ENCODE peak calls at places on chromosomes 7 and 10, in eight cellular contexts. R is HCT116, U is testis, Y is AG10803, X is endothelial cell, B is fibroblast of the aortic adventitia, G is natural killer cell, J is transverse colon. N is an unnamed sample.

GRCh38 chr10:28327494-28327886 is 24.6 kb upstream of the MPP7 start:
- DNase-seq in R (no peak), U (no peak), Y (peak; percentile 35), X (no peak), B (peak; percentile 27), G (no peak), J (no peak), N (no peak)

GRCh38 chr7:42976371-42976770 is 44.2 kb downstream of the MRPL32 start:
- DNase-seq in R (no peak), U (no peak), Y (no peak), X (no peak), B (no peak), G (no peak), J (no peak), N (no peak)

GRCh38 chr7:19939746-19940145 is 166.3 kb upstream of the TMEM196 start:
- DNase-seq in R (no peak), U (no peak), Y (peak; percentile 82), X (no peak), B (peak; percentile 84), G (no peak), J (no peak), N (no peak)

GRCh38 chr10:22712246-22712958 is 2.0 kb downstream of the PIP4K2A start:
- DNase-seq in R (no peak), U (no peak), Y (peak; percentile 60), X (no peak), B (peak; percentile 69), G (no peak), J (no peak), N (no peak)

GRCh38 chr7:32427769-32428291 is 62.4 kb downstream of the LSM5 start:
- DNase-seq in R (peak; percentile 21), U (peak; percentile 81), Y (peak; percentile 68), X (peak; percentile 96), B (peak; percentile 77), G (peak; percentile 50), J (peak; percentile 19), N (no peak)

GRCh38 chr7:150610193-150610592 is 22.0 kb downstream of the GIMAP6 start:
- DNase-seq in R (no peak), U (no peak), Y (no peak), X (no peak), B (no peak), G (no peak), J (no peak), N (no peak)

GRCh38 chr7:134723904-134724303 is 55.5 kb upstream of the CALD1 start:
- DNase-seq in R (no peak), U (peak; percentile 38), Y (no peak), X (no peak), B (no peak), G (no peak), J (no peak), N (no peak)

GRCh38 chr10:75525646-75526045 is 94.2 kb downstream of the LRMDA start:
- DNase-seq in R (no peak), U (no peak), Y (peak; percentile 23), X (no peak), B (no peak), G (no peak), J (no peak), N (no peak)

GRCh38 chr7:1542841-1543747 is 12.6 kb downstream of the MAFK start:
- DNase-seq in R (no peak), U (no peak), Y (no peak), X (no peak), B (no peak), G (no peak), J (no peak), N (peak; percentile 45)

GRCh38 chr10:33559105-33559504 is 224.6 kb upstream of the NRP1 start:
- DNase-seq in R (no peak), U (no peak), Y (peak; percentile 88), X (no peak), B (peak; percentile 97), G (no peak), J (no peak), N (no peak)

GRCh38 chr7:2589341-2589740 is 30.6 kb downstream of the IQCE start:
- DNase-seq in R (no peak), U (no peak), Y (no peak), X (no peak), B (no peak), G (no peak), J (no peak), N (no peak)

GRCh38 chr10:78438094-78438906 is 404.6 kb downstream of the RPS24 start:
- DNase-seq in R (no peak), U (no peak), Y (no peak), X (no peak), B (no peak), G (no peak), J (no peak), N (no peak)
- TF ChIP-seq CTCF in R (peak; percentile 24), U (no peak), Y (no peak), X (no peak), B (peak; percentile 5), G (no peak), J (no peak), N (no peak)

GRCh38 chr7:21884496-21884895 is 61.2 kb downstream of the CDCA7L start:
- DNase-seq in R (no peak), U (no peak), Y (no peak), X (no peak), B (no peak), G (no peak), J (no peak), N (no peak)
- TF ChIP-seq CTCF in R (no peak), U (no peak), Y (no peak), X (no peak), B (no peak), G (no peak), J (no peak), N (no peak)

GRCh38 chr10:73553726-73554125 is 37.4 kb downstream of the USP54 start:
- DNase-seq in R (no peak), U (no peak), Y (no peak), X (no peak), B (no peak), G (no peak), J (no peak), N (no peak)

GRCh38 chr10:73554729-73555128 is 36.4 kb downstream of the USP54 start:
- DNase-seq in R (no peak), U (no peak), Y (no peak), X (no peak), B (no peak), G (no peak), J (no peak), N (no peak)

GRCh38 chr10:73553316-73553715 is 37.8 kb downstream of the USP54 start:
- DNase-seq in R (no peak), U (peak; percentile 73), Y (no peak), X (no peak), B (no peak), G (no peak), J (no peak), N (no peak)

GRCh38 chr10:73552819-73553218 is 38.3 kb downstream of the USP54 start:
- DNase-seq in R (no peak), U (no peak), Y (no peak), X (no peak), B (no peak), G (no peak), J (no peak), N (no peak)

GRCh38 chr10:73556855-73557254 is 34.3 kb downstream of the USP54 start:
- DNase-seq in R (no peak), U (no peak), Y (no peak), X (no peak), B (no peak), G (no peak), J (no peak), N (no peak)
- TF ChIP-seq CTCF in R (no peak), U (no peak), Y (no peak), X (no peak), B (no peak), G (no peak), J (no peak), N (no peak)

DNA sequence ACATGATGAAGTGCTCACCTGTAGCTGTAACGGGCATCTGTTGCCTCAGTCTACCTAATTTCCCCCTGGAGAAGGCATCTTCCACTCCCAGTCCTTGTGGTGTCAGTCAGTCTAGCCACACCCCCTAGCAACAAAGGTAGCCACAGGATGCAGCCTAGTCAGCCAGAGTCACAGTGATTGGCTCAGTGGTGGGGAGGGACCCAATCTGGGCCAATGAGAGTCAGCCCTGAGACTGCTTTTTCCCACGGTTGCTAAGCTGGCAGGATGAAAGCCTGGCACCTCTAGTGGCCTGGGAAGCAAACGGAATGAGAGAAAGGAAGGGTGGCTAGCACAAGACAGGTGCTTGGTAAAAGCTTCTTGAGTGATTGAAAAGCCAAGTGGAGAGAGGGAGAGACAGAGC is 118.6 kb downstream of the SH3PXD2A start:
- DNase-seq in R (peak; percentile 77), U (peak; percentile 28), Y (no peak), X (no peak), B (no peak), G (no peak), J (no peak), N (no peak)
- TF ChIP-seq CTCF in R (peak; percentile 58), U (no peak), Y (no peak), X (no peak), B (no peak), G (no peak), J (no peak), N (no peak)

GRCh38 chr10:100930368-100930767 is 17.6 kb downstream of the SLF2 start:
- DNase-seq in R (no peak), U (no peak), Y (no peak), X (no peak), B (no peak), G (no peak), J (no peak), N (no peak)
- TF ChIP-seq CTCF in R (peak; percentile 38), U (no peak), Y (no peak), X (no peak), B (no peak), G (no peak), J (no peak), N (no peak)

DNA sequence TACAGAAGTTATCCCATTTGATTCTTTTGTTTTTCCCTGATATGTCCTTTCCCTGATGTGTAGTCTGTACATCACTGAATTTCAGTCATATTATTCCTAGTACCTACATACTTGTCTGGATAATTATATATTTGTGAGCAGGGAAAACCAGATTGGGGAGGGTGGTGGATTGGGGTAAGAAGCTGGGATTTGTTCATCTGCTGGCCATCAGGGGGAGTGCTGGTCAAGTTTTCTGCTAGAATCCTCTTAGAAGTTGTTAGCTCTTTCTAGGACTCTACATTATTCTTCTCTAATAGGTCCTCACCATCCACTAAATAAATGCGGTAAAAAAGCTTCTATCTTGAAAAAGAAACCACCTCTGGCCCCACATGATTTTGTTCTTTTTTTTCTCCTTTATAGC is 232.7 kb upstream of the TAC1 start:
- DNase-seq in R (peak; percentile 29), U (peak; percentile 37), Y (peak; percentile 3), X (peak; percentile 42), B (peak; percentile 2), G (no peak), J (peak; percentile 41), N (no peak)
- TF ChIP-seq CTCF in R (peak; percentile 59), U (peak; percentile 34), Y (no peak), X (peak; percentile 46), B (peak; percentile 10), G (no peak), J (peak; percentile 27), N (no peak)

DNA sequence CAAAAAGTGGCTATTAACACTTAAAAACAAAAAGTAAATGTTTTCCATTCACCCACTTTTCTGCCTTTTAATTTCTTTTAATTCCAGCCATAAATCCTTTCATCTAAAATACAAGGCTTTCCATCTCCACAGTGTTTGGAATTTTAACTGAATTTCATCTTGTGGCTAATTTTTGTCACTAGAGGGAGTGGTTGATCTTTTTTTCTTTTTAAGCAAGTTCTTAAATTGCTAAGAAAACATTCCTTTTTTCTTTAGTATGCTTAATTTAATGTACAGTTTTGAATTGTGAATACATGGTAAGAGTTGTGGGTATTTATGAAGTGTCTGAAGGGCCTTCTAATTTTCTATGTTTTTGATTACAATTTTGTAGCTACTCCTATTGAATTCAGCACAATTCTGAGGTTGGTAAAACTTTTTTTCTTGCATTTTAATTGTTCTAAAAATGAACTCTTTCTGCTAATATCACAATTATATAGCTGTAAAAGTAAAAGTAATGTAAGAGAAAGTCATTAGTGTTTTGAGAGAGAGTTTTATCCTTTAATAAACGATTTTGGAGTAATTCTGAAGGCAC is 54.9 kb upstream of the ANK3 start:
- DNase-seq in R (peak; percentile 18), U (no peak), Y (peak; percentile 45), X (no peak), B (peak; percentile 85), G (no peak), J (no peak), N (no peak)
- TF ChIP-seq CTCF in R (peak; percentile 66), U (peak; percentile 52), Y (peak; percentile 76), X (peak; percentile 74), B (peak; percentile 60), G (no peak), J (peak; percentile 55), N (peak; percentile 28)

N was measured in CD14-positive monocyte.